ENCODE peak calls at places on chromosomes 16 and 17, in four cellular contexts. S, E, R and A are unnamed samples. For H3K27me3, the result is how much of the 10 kb centered on the place peaks cover.

GRCh38 chr16:14324581-14324980 is 253.5 kb downstream of the MRTFB start:
- DNase-seq in R (no peak), S (no peak), E (no peak), A (no peak)

GRCh38 chr16:47779201-47780016 is 318.3 kb downstream of the PHKB start:
- DNase-seq in R (no peak), S (no peak), E (no peak), A (peak)

GRCh38 chr17:13601317-13601775 is 383 bp downstream of the HS3ST3A1 start:
- DNase-seq in R (no peak), E (no peak), S (peak), A (no peak)

GRCh38 chr17:82767041-82767754 is 15.3 kb downstream of the TBCD start:
- DNase-seq in R (no peak), S (peak), E (peak), A (peak)

GRCh38 chr17:63390090-63390489 is 56.0 kb downstream of the CYB561 start:
- DNase-seq in S (no peak), E (no peak), R (no peak), A (no peak)

GRCh38 chr17:40109471-40109824 is 9.1 kb upstream of the NR1D1 start:
- DNase-seq in S (no peak), R (no peak), E (no peak), A (peak)

GRCh38 chr17:34059423-34060220 is 195.5 kb upstream of the CCL2 start:
- DNase-seq in S (no peak), R (no peak), E (no peak), A (no peak)

GRCh38 chr17:41773190-41773588 is 13.3 kb downstream of the JUP start:
- DNase-seq in R (no peak), E (peak), S (peak), A (peak)

GRCh38 chr17:17523714-17524075 is 27.5 kb upstream of the RASD1 start:
- DNase-seq in R (no peak), E (no peak), S (no peak), A (no peak)

GRCh38 chr16:79988721-79989220 is 388.2 kb upstream of the MAF start:
- DNase-seq in R (no peak), S (no peak), E (no peak), A (no peak)

GRCh38 chr17:15947976-15948752 is 3.2 kb downstream of the ADORA2B start:
- DNase-seq in E (peak), S (no peak), R (no peak), A (no peak)

GRCh38 chr16:24754543-24754942 is 25.1 kb downstream of the TNRC6A start:
- DNase-seq in E (no peak), R (no peak), S (no peak), A (no peak)

GRCh38 chr17:57997085-57997809 is 9.2 kb upstream of the VEZF1 start:
- DNase-seq in S (no peak), R (no peak), E (no peak), A (no peak)

GRCh38 chr16:81838794-81839193 is 59.7 kb downstream of the PLCG2 start:
- DNase-seq in R (no peak), S (no peak), E (peak), A (no peak)

GRCh38 chr17:27640790-27641189 is 9.8 kb downstream of the LGALS9 start:
- DNase-seq in S (no peak), R (no peak), E (no peak), A (no peak)

GRCh38 chr17:17055286-17056166 is 13.3 kb downstream of the MPRIP start:
- DNase-seq in S (no peak), R (no peak), E (no peak), A (no peak)

GRCh38 chr17:75024686-75025397 is 12.4 kb downstream of the MRPL58 start:
- DNase-seq in E (peak), R (no peak), S (no peak), A (no peak)

GRCh38 chr17:45326566-45326965 is 9.7 kb upstream of the MAP3K14 start:
- DNase-seq in S (no peak), E (no peak), R (no peak), A (no peak)

GRCh38 chr16:11108466-11108805 is 147.6 kb downstream of the SOCS1 start:
- DNase-seq in E (no peak), R (no peak), S (no peak), A (no peak)

GRCh38 chr17:39739020-39739884 is 1.5 kb downstream of the GRB7 start:
- DNase-seq in S (peak), R (no peak), E (peak), A (peak)

GRCh38 chr16:75494696-75495601 is at the start of gene CHST6:
- DNase-seq in R (no peak), E (no peak), S (peak), A (peak)

GRCh38 chr16:69859105-69859969 is 91.8 kb upstream of the CLEC18A start:
- DNase-seq in E (peak), S (peak), R (no peak), A (peak)

GRCh38 chr17:55279203-55279602 is 14.4 kb downstream of the HLF start:
- DNase-seq in E (no peak), R (no peak), S (no peak), A (no peak)
- H3K27ac ChIP-seq in E (no peak), R (no peak), S (no peak), A (no peak)

DNA sequence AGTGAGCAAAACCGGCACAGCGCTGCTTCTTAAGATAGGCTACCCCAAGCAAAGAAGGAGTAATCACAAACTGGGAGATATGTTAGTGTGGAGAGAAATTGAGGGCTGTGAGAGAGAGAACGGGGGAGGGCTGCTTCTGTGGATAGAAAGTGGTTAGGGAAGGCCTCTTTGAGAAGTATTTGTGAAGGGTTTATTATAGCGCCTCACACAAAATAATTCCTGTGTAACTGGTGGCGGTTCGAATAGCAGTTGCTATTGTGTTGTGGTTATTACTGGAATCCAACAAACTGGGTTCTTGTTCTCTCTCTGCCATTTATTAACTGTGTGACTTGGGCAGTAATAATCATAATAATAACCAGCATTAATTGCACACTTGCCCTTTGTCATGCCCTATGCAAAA is 9.2 kb upstream of the CISD3 start:
- DNase-seq in R (no peak), S (no peak), E (no peak), A (no peak)
- H3K27me3 ChIP-seq in R (under half), S (under half), E (under half), A (under half)

DNA sequence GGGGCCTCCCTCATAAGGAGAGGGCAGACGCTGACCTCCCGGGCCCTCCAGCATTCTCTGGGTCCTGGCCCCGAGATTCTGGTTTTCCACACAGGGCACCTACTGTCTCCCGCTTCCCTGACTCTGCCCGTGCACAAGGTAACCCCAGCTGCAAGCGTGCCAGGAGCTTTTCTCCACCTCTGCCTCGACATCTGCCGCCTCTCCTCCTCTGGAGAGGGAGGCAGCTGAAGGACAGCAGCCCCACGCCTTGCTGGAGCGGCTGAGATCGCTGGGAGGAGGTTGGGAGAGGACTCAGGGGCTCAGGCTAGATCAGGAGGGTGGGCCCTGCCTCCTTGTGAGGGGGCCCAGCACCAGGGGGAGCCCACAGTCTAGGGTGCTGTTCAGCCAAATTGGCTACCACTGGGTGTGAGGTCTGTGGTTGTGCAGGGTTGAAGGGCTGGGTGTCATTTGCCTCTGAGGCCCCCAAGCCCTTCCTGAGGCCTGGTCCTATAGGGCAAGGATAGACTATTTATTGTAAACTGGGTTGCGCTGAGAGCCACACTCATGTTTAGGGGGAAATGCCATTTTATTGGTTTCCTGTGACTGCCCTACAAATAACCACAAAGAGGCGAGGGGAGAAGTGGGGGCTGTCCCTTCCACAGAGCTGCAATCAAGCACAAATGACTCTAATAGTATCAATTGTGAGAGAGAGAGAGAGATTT is 3.4 kb upstream of the ZCCHC14 start:
- DNase-seq in R (no peak), S (no peak), E (no peak), A (no peak)
- H3K27ac ChIP-seq in R (no peak), S (no peak), E (no peak), A (no peak)

GRCh38 chr17:65711671-65712276 is 150.3 kb upstream of the AXIN2 start:
- DNase-seq in E (no peak), S (no peak), R (no peak), A (peak)
- H3K27me3 ChIP-seq in E (under half), S (under half), R (under half), A (under half)

DNA sequence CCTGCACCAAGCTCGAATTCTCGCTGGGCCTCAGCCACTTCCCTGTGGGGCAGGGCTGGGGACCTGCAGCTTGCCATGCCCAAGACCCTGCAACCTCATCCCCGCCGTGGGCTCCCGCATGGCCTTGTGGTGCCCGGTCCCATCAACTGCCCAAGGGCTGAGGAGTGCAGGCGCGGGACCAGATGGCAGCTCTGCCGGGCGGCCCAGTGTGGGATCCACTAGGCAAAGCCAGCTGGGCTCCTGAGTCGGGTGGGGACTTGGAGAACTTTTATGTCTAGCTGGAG is 408.6 kb downstream of the UTP18 start:
- DNase-seq in S (no peak), E (no peak), R (no peak), A (no peak)
- H3K27ac ChIP-seq in S (no peak), E (no peak), R (no peak), A (no peak)

GRCh38 chr17:73369126-73369525 is 57.3 kb upstream of the CDC42EP4 start:
- DNase-seq in R (no peak), S (no peak), E (no peak), A (no peak)

GRCh38 chr17:73368085-73368631 is 56.4 kb upstream of the CDC42EP4 start:
- DNase-seq in R (no peak), E (no peak), S (no peak), A (no peak)

GRCh38 chr17:73371846-73372245 is 60.0 kb upstream of the CDC42EP4 start:
- DNase-seq in E (peak), S (no peak), R (no peak), A (no peak)

GRCh38 chr17:73376152-73376551 is 64.4 kb upstream of the CDC42EP4 start:
- DNase-seq in S (no peak), E (no peak), R (no peak), A (no peak)

GRCh38 chr17:73371285-73371684 is 59.5 kb upstream of the CDC42EP4 start:
- DNase-seq in R (no peak), E (peak), S (no peak), A (no peak)
- H3K27me3 ChIP-seq in R (under half), E (under half), S (under half), A (under half)